ENCODE peak calls at places on chromosomes 6 and 20, in eight cellular contexts. V is GM19239; S is stimulated activated CD8-positive, alpha-beta memory T cell treated with anti-CD3 and anti-CD28 coated beads, Interleukin-15, amount 100 ng/mL, for 1 hour; L is AG08396; D is HEK293T; E is cardiac fibroblast; Y is HFFc6; A is amniotic stem cell. P is an unnamed sample.

GRCh38 chr20:4122931-4123330 is 107.6 kb upstream of the RNF24 start:
- DNase-seq in V (no peak), S (no peak), L (no peak), D (no peak), E (no peak), Y (no peak), A (no peak), P (no peak)

GRCh38 chr20:20525214-20525613 is 157.3 kb downstream of the INSM1 start:
- DNase-seq in V (no peak), S (no peak), L (no peak), D (no peak), E (no peak), Y (no peak), A (no peak), P (no peak)

GRCh38 chr20:63133481-63134091 is 82.3 kb downstream of the YTHDF1 start:
- DNase-seq in V (no peak), S (no peak), L (no peak), D (no peak), E (no peak), Y (no peak), A (no peak), P (no peak)

GRCh38 chr20:4787069-4787468 is 65.4 kb downstream of the PRND start:
- DNase-seq in V (no peak), S (no peak), L (peak), D (no peak), E (peak), Y (peak), A (no peak), P (no peak)

GRCh38 chr6:96899019-96899418 is 1.3 kb upstream of the NDUFAF4 start:
- DNase-seq in V (no peak), S (no peak), L (peak), D (peak), E (peak), Y (peak), A (peak), P (peak)

GRCh38 chr6:30411515-30412207 is 66.7 kb downstream of the RPP21 start:
- DNase-seq in V (no peak), S (peak), L (no peak), D (no peak), E (peak), Y (peak), A (no peak), P (no peak)

GRCh38 chr6:28589234-28589951 is 63.7 kb downstream of the GPX5 start:
- DNase-seq in V (no peak), S (no peak), L (peak), D (peak), E (peak), Y (peak), A (peak), P (peak)

GRCh38 chr20:25309395-25310267 is 61.7 kb downstream of the PYGB start:
- DNase-seq in V (no peak), S (no peak), L (peak), D (no peak), E (peak), Y (peak), A (peak), P (peak)

GRCh38 chr20:63968136-63968927 is 1.4 kb downstream of the ZNF512B start:
- DNase-seq in V (no peak), S (no peak), L (no peak), D (no peak), E (no peak), Y (no peak), A (no peak), P (no peak)

GRCh38 chr20:5592823-5593761 is 157.1 kb upstream of the SHLD1 start:
- DNase-seq in V (no peak), S (no peak), L (no peak), D (no peak), E (no peak), Y (no peak), A (no peak), P (no peak)

GRCh38 chr6:159989882-159990480 is 21.1 kb downstream of the IGF2R start:
- DNase-seq in V (no peak), S (no peak), L (no peak), D (no peak), E (no peak), Y (peak), A (no peak), P (no peak)

GRCh38 chr6:20851795-20852194 is 317.5 kb downstream of the CDKAL1 start:
- DNase-seq in V (no peak), S (no peak), L (no peak), D (no peak), E (no peak), Y (no peak), A (no peak), P (no peak)

GRCh38 chr20:32240220-32240619 is 32.5 kb downstream of the POFUT1 start:
- DNase-seq in V (no peak), S (no peak), L (no peak), D (no peak), E (no peak), Y (no peak), A (no peak), P (no peak)

GRCh38 chr6:27863962-27864905 is 48.0 kb downstream of the OR2B2 start:
- DNase-seq in V (no peak), S (no peak), L (peak), D (no peak), E (peak), Y (no peak), A (no peak), P (no peak)